ENCODE peak calls at places on chromosomes 16 and 17, in ten cellular contexts. I is adrenal gland, A is HCT116, V is fibroblast of mammary gland, Q is left ventricle myocardium inferior, W is uterus, X is ovary, L is upper lobe of right lung, F is brain microvascular endothelial cell, N is cardiac muscle cell. D is an unnamed sample.
A peak's percentile ranks its signal among the peaks of the same experiment; 100 is the strongest.

GRCh38 chr17:77106874-77107358 is 33.9 kb upstream of the SEC14L1 start:
- DNase-seq in I (no peak), A (no peak), V (no peak), Q (no peak), W (no peak), X (no peak), L (no peak), F (no peak), N (no peak), D (no peak)

GRCh38 chr17:74199306-74200092 is 4.0 kb upstream of the RPL38 start:
- DNase-seq in I (peak; percentile 70), A (no peak), V (peak; percentile 41), Q (peak; percentile 51), W (no peak), X (peak; percentile 52), L (peak; percentile 83), F (peak; percentile 51), N (peak; percentile 68), D (peak; percentile 58)

GRCh38 chr17:33725675-33726271 is 432.7 kb upstream of the ASIC2 start:
- DNase-seq in I (peak; percentile 42), A (no peak), V (peak; percentile 17), Q (peak; percentile 16), W (no peak), X (no peak), L (peak; percentile 73), F (peak; percentile 17), N (peak; percentile 37), D (peak; percentile 34)

GRCh38 chr17:47806026-47806912 is 15.3 kb downstream of the OSBPL7 start:
- DNase-seq in I (no peak), A (no peak), V (no peak), Q (no peak), W (no peak), X (no peak), L (no peak), F (no peak), N (no peak), D (no peak)

GRCh38 chr16:51550785-51551184 is 399.7 kb upstream of the SALL1 start:
- DNase-seq in I (no peak), A (no peak), V (no peak), Q (no peak), W (no peak), X (no peak), L (no peak), F (no peak), N (no peak), D (no peak)

GRCh38 chr16:10552998-10553491 is 27.4 kb downstream of the EMP2 start:
- DNase-seq in I (peak; percentile 37), A (no peak), V (no peak), Q (peak; percentile 64), W (no peak), X (no peak), L (peak; percentile 68), F (peak; percentile 62), N (no peak), D (no peak)

GRCh38 chr16:76535-77272 is 1.3 kb upstream of the MPG start:
- DNase-seq in I (peak; percentile 51), A (no peak), V (peak; percentile 92), Q (peak; percentile 88), W (peak; percentile 76), X (peak; percentile 90), L (peak; percentile 80), F (peak; percentile 83), N (peak; percentile 79), D (peak; percentile 84)

GRCh38 chr16:84041881-84042280 is 714 bp downstream of the SLC38A8 start:
- DNase-seq in I (no peak), A (no peak), V (no peak), Q (no peak), W (no peak), X (no peak), L (no peak), F (no peak), N (no peak), D (no peak)

DNA sequence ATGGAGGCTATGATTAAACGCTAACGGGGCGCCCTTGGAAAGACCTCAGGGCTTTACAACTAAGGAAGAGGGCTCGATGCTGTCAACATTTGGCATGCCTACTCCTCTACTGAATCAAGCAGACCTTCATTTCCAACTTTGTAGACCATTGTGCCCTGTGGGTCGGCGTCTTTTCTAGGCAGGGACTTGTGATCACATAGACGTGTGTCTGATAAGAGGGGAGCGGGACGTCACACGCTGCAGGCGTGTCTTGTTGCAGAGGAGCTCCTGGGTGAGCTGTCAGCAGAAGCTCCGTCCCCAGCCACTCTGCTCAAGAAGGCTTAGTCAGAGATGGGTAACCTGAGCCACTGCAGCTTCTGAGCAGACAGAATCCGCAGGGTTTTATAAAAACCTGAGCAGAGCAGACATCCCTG is 2.8 kb downstream of the MAPK8IP3 start:
- DNase-seq in I (peak; percentile 89), A (no peak), V (peak; percentile 92), Q (peak; percentile 62), W (no peak), X (no peak), L (no peak), F (peak; percentile 76), N (peak; percentile 69), D (peak; percentile 57)
- H3K4me3 ChIP-seq in I (no peak overlapping the region), A (no peak overlapping the region), V (peak overlapping the region; percentile 40), Q (peak overlapping the region; percentile 97), W (no peak overlapping the region), X (no peak overlapping the region), L (no peak overlapping the region), F (no peak overlapping the region), N (no peak overlapping the region), D (no peak overlapping the region)

GRCh38 chr17:4017377-4017776 is 53.1 kb upstream of the ATP2A3 start:
- DNase-seq in I (no peak), A (no peak), V (no peak), Q (no peak), W (no peak), X (no peak), L (no peak), F (no peak), N (no peak), D (no peak)
- TF ChIP-seq CTCF in I (no peak), A (no peak), V (no peak), Q (peak; percentile 16), W (no peak), X (no peak), L (peak; percentile 15), F (peak; percentile 45), N (no peak), D (peak; percentile 2)

GRCh38 chr17:49015924-49016774 is 19.0 kb downstream of the IGF2BP1 start:
- DNase-seq in I (peak; percentile 5), A (no peak), V (no peak), Q (no peak), W (no peak), X (no peak), L (no peak), F (no peak), N (peak; percentile 29), D (no peak)

GRCh38 chr17:49018116-49018612 is 21.0 kb downstream of the IGF2BP1 start:
- DNase-seq in I (no peak), A (no peak), V (no peak), Q (no peak), W (no peak), X (no peak), L (no peak), F (no peak), N (no peak), D (no peak)

GRCh38 chr17:49015179-49015923 is 18.2 kb downstream of the IGF2BP1 start:
- DNase-seq in I (no peak), A (no peak), V (no peak), Q (no peak), W (no peak), X (no peak), L (no peak), F (no peak), N (no peak), D (no peak)

GRCh38 chr17:49018673-49019215 is 21.6 kb downstream of the IGF2BP1 start:
- DNase-seq in I (no peak), A (no peak), V (no peak), Q (no peak), W (no peak), X (no peak), L (no peak), F (no peak), N (no peak), D (no peak)

DNA sequence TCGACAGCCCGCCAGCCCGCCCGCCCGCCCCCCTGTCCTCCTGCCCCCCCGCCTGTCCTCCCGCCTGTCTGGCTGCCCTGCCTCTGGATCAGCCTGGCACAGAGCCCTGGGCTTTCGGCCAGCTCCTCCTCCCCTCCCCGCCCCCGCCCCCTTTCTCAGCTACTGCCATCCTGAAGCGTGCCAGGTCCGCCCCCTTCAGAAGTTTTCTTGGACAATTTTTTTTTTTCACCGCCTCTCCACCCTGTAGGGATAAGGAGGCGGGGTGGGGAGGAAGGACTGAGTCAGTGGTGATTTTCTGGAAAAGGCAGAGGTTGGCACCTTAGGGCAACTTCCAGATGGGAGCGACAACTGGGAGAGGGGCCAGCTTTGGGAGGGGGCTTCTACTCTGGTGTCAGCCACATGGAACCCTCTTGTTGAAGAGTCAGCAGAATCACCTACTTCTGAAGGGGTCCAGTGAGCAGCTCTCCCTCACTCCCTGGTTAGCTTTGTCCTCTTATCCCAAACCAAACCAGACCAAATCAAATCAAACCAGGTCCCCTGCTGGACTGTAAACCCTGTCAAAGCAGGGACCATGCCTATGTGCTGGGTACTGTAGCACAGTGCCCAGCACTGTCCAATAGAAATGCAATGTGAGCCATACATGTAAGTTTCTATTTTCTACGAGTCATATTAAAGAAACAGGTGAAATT is 19.7 kb downstream of the IGF2BP1 start:
- DNase-seq in I (peak; percentile 66), A (peak; percentile 76), V (peak; percentile 55), Q (no peak), W (peak; percentile 35), X (no peak), L (peak; percentile 69), F (no peak), N (peak; percentile 92), D (peak; percentile 89)
- H3K4me3 ChIP-seq in I (no peak overlapping the region), A (peak overlapping the region; percentile 30), V (no peak overlapping the region), Q (no peak overlapping the region), W (no peak overlapping the region), X (no peak overlapping the region), L (no peak overlapping the region), F (no peak overlapping the region), N (no peak overlapping the region), D (no peak overlapping the region)

GRCh38 chr16:2003827-2004641 is 5.6 kb downstream of the ZNF598 start:
- DNase-seq in I (peak; percentile 93), A (peak; percentile 87), V (peak; percentile 86), Q (peak; percentile 90), W (peak; percentile 71), X (peak; percentile 71), L (peak; percentile 95), F (peak; percentile 80), N (peak; percentile 88), D (peak; percentile 84)

GRCh38 chr16:2007081-2007836 is 2.4 kb downstream of the ZNF598 start:
- DNase-seq in I (no peak), A (no peak), V (no peak), Q (no peak), W (no peak), X (no peak), L (no peak), F (no peak), N (no peak), D (no peak)

GRCh38 chr16:2004795-2005517 is 4.7 kb downstream of the ZNF598 start:
- DNase-seq in I (no peak), A (no peak), V (peak; percentile 36), Q (no peak), W (no peak), X (no peak), L (no peak), F (no peak), N (no peak), D (no peak)

GRCh38 chr16:2006317-2006716 is 3.3 kb downstream of the ZNF598 start:
- DNase-seq in I (no peak), A (no peak), V (no peak), Q (no peak), W (no peak), X (no peak), L (no peak), F (no peak), N (no peak), D (no peak)

DNA sequence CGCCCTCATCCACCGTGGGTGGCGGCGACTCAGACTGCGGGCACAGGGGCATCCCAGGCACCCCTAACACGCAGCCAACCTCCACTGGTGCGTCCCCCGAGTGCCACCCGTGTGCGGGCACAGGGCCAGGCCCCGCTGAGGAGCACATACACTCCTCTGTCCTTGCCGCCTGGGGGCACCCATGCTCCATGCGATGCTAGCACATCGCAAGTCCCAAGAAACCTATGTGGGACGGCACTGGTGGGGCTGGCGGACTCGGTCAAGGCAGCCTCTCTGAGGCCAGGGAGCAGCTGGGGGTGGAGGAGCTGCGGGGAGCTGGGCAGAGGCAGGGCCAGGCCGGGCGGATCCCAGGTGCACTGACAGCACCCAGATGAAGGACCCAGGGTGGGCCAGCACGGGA is 4.0 kb downstream of the ZNF598 start:
- DNase-seq in I (no peak), A (no peak), V (no peak), Q (no peak), W (no peak), X (no peak), L (peak; percentile 74), F (no peak), N (no peak), D (no peak)
- TF ChIP-seq CTCF in I (no peak), A (no peak), V (no peak), Q (no peak), W (no peak), X (no peak), L (peak; percentile 26), F (peak; percentile 54), N (no peak), D (no peak)